ENCODE peak calls at places on chromosomes 1 and 21, in ten cellular contexts. Z is mesendoderm, U is substantia nigra, N is endodermal cell, R is neuronal stem cell, T is aorta, J is tibial nerve, C is Panc1, D is endothelial cell of umbilical vein, M is ovary. Y is an unnamed sample.

GRCh38 chr1:246724725-246725095 is 501 bp downstream of the SCCPDH start:
- DNase-seq in D (peak; percentile 75), M (peak; percentile 24), N (peak; percentile 65), U (no peak), T (no peak), J (no peak), R (no peak), C (no peak), Z (peak; percentile 40), Y (no peak)

GRCh38 chr1:214377886-214378285 is 96.9 kb downstream of the SMYD2 start:
- DNase-seq in R (no peak), N (no peak), U (no peak), T (no peak), Z (peak; percentile 77), J (no peak), C (no peak), M (no peak), D (peak; percentile 17), Y (no peak)

GRCh38 chr1:227893696-227894305 is 53.9 kb downstream of the WNT9A start:
- DNase-seq in M (peak; percentile 7), U (no peak), T (peak; percentile 33), Z (no peak), C (no peak), D (no peak), N (peak; percentile 42), J (peak; percentile 4), R (no peak), Y (no peak)

GRCh38 chr1:160629286-160630210 is 17.3 kb downstream of the SLAMF1 start:
- DNase-seq in T (no peak), J (no peak), Z (peak; percentile 39), C (no peak), R (no peak), M (no peak), D (no peak), U (peak; percentile 19), N (no peak), Y (peak; percentile 72)

GRCh38 chr1:70641868-70642267 is 230.8 kb downstream of the CTH start:
- DNase-seq in M (no peak), R (no peak), T (no peak), Z (no peak), D (no peak), C (no peak), N (no peak), J (no peak), U (no peak), Y (no peak)

GRCh38 chr1:228860911-228861829 is 125.9 kb downstream of the RHOU start:
- DNase-seq in J (no peak), T (no peak), C (peak; percentile 80), N (no peak), Z (no peak), U (no peak), D (no peak), M (no peak), R (no peak), Y (no peak)

GRCh38 chr1:237702161-237702560 is 188.6 kb downstream of the ZP4 start:
- DNase-seq in R (no peak), J (no peak), T (no peak), M (no peak), D (no peak), U (no peak), N (no peak), C (no peak), Z (no peak), Y (no peak)

GRCh38 chr1:209641216-209642181 is 10.7 kb downstream of the LAMB3 start:
- DNase-seq in J (peak; percentile 43), Z (no peak), U (peak; percentile 82), N (no peak), R (no peak), D (peak; percentile 60), M (peak; percentile 78), C (no peak), T (peak; percentile 83), Y (peak; percentile 98)

GRCh38 chr1:228339766-228340685 is 66.6 kb downstream of the TRIM11 start:
- DNase-seq in M (no peak), N (peak; percentile 35), D (no peak), J (peak; percentile 5), Z (no peak), R (no peak), C (no peak), T (peak; percentile 47), U (no peak), Y (peak; percentile 43)

GRCh38 chr21:46005081-46005480 is 23.5 kb downstream of the COL6A1 start:
- DNase-seq in R (no peak), C (no peak), D (no peak), N (no peak), U (no peak), M (peak; percentile 23), Z (no peak), J (no peak), T (peak; percentile 75), Y (peak; percentile 38)

DNA sequence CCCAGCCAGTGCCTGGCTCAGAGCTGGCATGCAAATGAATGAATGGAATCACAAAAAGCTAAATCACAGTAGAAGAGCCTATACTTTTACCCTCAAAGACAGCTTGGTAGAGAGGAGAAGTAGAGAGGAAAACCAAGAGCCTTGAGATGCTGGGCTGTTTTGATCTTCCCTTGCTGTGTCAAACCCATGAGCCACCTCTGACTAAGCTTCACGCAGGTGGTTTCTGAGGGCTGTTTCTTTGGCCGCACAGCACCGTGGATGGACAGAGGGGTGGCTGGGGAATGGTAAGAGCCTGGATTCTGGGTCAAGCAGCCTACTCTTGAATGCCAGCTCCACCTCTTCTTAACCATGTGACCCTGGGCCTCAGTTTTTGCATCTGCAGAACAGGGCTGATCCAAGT is 18.6 kb downstream of the ABCG1 start:
- DNase-seq in N (no peak), T (no peak), R (no peak), J (no peak), D (no peak), U (no peak), Z (no peak), C (no peak), M (no peak), Y (no peak)
- H3K27ac ChIP-seq in N (no peak overlapping the region), T (no peak overlapping the region), R (no peak overlapping the region), J (peak overlapping the region; percentile 3), D (no peak overlapping the region), U (no peak overlapping the region), Z (no peak overlapping the region), C (no peak overlapping the region), M (no peak overlapping the region), Y (no peak overlapping the region)

GRCh38 chr1:164804366-164804765 is 245.4 kb downstream of the PBX1 start:
- DNase-seq in R (no peak), Z (no peak), N (no peak), D (no peak), J (no peak), T (no peak), C (no peak), U (no peak), M (no peak), Y (no peak)

GRCh38 chr1:164802573-164803282 is 243.7 kb downstream of the PBX1 start:
- DNase-seq in C (no peak), R (no peak), M (no peak), U (no peak), T (no peak), N (no peak), Z (no peak), D (no peak), J (no peak), Y (no peak)

GRCh38 chr1:164803366-164803765 is 244.4 kb downstream of the PBX1 start:
- DNase-seq in Z (peak; percentile 49), U (no peak), M (no peak), N (no peak), T (no peak), D (no peak), J (no peak), R (no peak), C (no peak), Y (no peak)

GRCh38 chr1:164801791-164802572 is 243.0 kb downstream of the PBX1 start:
- DNase-seq in D (peak; percentile 51), U (no peak), Z (no peak), J (no peak), C (no peak), N (no peak), R (no peak), T (no peak), M (no peak), Y (no peak)

GRCh38 chr1:164801246-164801731 is 242.3 kb downstream of the PBX1 start:
- DNase-seq in J (no peak), D (peak; percentile 32), C (no peak), Z (no peak), T (no peak), M (no peak), N (no peak), R (no peak), U (peak; percentile 56), Y (no peak)
- H3K27ac ChIP-seq in J (peak overlapping the region; percentile 73), D (no peak overlapping the region), C (no peak overlapping the region), Z (no peak overlapping the region), T (peak overlapping the region; percentile 90), M (no peak overlapping the region), N (no peak overlapping the region), R (no peak overlapping the region), U (peak overlapping the region; percentile 74), Y (peak overlapping the region; percentile 2)

DNA sequence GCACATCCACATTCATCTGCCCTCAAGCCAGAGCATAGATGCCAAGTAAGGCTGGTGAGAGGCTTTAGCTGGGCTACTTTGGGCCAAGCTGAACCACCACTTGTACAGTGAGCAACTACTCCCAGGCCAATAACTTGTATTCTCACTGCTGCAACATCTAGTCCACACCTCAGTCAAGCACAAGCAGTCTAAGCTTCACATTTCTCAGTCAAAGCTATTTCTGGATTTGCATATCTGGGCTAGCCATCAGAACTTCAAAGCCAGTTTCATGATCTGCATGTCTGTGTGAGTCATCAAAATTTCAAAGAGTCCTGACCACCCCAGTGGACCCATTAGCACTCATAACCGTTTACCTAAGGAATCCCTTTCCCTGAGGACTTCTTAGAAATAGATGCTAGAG is 77.7 kb upstream of the DIRAS3 start:
- DNase-seq in M (no peak), D (no peak), U (no peak), T (no peak), J (no peak), C (no peak), Z (peak; percentile 97), N (peak; percentile 55), R (no peak), Y (no peak)
- H3K27ac ChIP-seq in M (no peak overlapping the region), D (no peak overlapping the region), U (no peak overlapping the region), T (no peak overlapping the region), J (no peak overlapping the region), C (no peak overlapping the region), Z (peak overlapping the region; percentile 31), N (no peak overlapping the region), R (no peak overlapping the region), Y (peak overlapping the region; percentile 54)

GRCh38 chr21:26887241-26887640 is 42.0 kb upstream of the ADAMTS1 start:
- DNase-seq in U (no peak), C (no peak), J (no peak), Z (peak; percentile 29), M (no peak), N (no peak), T (no peak), D (no peak), R (no peak), Y (no peak)

GRCh38 chr21:26881504-26882228 is 36.5 kb upstream of the ADAMTS1 start:
- DNase-seq in U (no peak), T (no peak), C (no peak), N (no peak), D (peak; percentile 39), M (no peak), R (peak; percentile 8), J (no peak), Z (peak; percentile 32), Y (no peak)

GRCh38 chr21:26883768-26884167 is 38.6 kb upstream of the ADAMTS1 start:
- DNase-seq in M (no peak), Z (no peak), R (no peak), T (no peak), D (no peak), J (no peak), U (no peak), C (no peak), N (no peak), Y (no peak)

GRCh38 chr21:26888256-26888655 is 43.0 kb upstream of the ADAMTS1 start:
- DNase-seq in M (no peak), T (no peak), C (no peak), D (no peak), Z (no peak), N (no peak), J (no peak), R (no peak), U (no peak), Y (no peak)

GRCh38 chr21:26884436-26884835 is 39.2 kb upstream of the ADAMTS1 start:
- DNase-seq in D (no peak), U (no peak), M (no peak), J (no peak), T (no peak), R (no peak), Z (no peak), N (no peak), C (no peak), Y (no peak)
- H3K27ac ChIP-seq in D (no peak overlapping the region), U (no peak overlapping the region), M (no peak overlapping the region), J (no peak overlapping the region), T (no peak overlapping the region), R (no peak overlapping the region), Z (no peak overlapping the region), N (no peak overlapping the region), C (no peak overlapping the region), Y (no peak overlapping the region)